ENCODE peak calls at places on chromosome 20, in six cellular contexts. D, S, M, Y, B and L are unnamed samples. For H3K9me3, the result is how much of the 10 kb centered on the place peaks cover.

GRCh38 chr20:46720776-46721425 is 11.5 kb downstream of the SLC2A10 start:
- DNase-seq in Y (no peak), M (no peak), D (no peak), B (no peak), S (no peak), L (no peak)

GRCh38 chr20:47320990-47321805 is 35.3 kb downstream of the ZMYND8 start:
- DNase-seq in D (no peak), B (no peak), M (no peak), Y (no peak), S (no peak), L (no peak)

GRCh38 chr20:53736757-53737403 is 143.2 kb upstream of the ZNF217 start:
- DNase-seq in M (no peak), D (no peak), B (no peak), S (no peak), Y (no peak), L (no peak)

GRCh38 chr20:10861619-10862018 is 187.8 kb upstream of the JAG1 start:
- DNase-seq in S (no peak), M (no peak), Y (no peak), B (no peak), D (no peak), L (no peak)

GRCh38 chr20:24631173-24631505 is 161.7 kb downstream of the SYNDIG1 start:
- DNase-seq in M (no peak), D (no peak), B (no peak), Y (no peak), S (no peak), L (no peak)

GRCh38 chr20:13638162-13638495 is 603 bp downstream of the TASP1 start:
- DNase-seq in S (no peak), M (no peak), B (no peak), Y (no peak), D (no peak), L (no peak)

GRCh38 chr20:19265646-19266374 is 53.4 kb downstream of the SLC24A3 start:
- DNase-seq in M (no peak), D (no peak), S (no peak), Y (no peak), B (no peak), L (no peak)

GRCh38 chr20:50506270-50506579 is 4.0 kb upstream of the PTPN1 start:
- DNase-seq in S (no peak), Y (no peak), M (no peak), D (peak), B (no peak), L (no peak)

GRCh38 chr20:36919715-36920333 is 31.7 kb downstream of the SAMHD1 start:
- DNase-seq in S (no peak), B (no peak), Y (no peak), D (no peak), M (peak), L (no peak)

GRCh38 chr20:45179166-45179565 is 4.5 kb downstream of the PI3 start:
- DNase-seq in D (no peak), M (no peak), Y (no peak), B (no peak), S (no peak), L (peak)

GRCh38 chr20:33732166-33732970 is 572 bp downstream of the ZNF341 start:
- DNase-seq in S (peak), B (peak), Y (peak), D (peak), M (peak), L (peak)

GRCh38 chr20:48787861-48788375 is 39.9 kb downstream of the PREX1 start:
- DNase-seq in B (no peak), D (peak), M (no peak), Y (peak), S (no peak), L (peak)

GRCh38 chr20:5470943-5471342 is 154.2 kb upstream of the PROKR2 start:
- DNase-seq in M (no peak), B (no peak), D (no peak), S (no peak), Y (no peak), L (no peak)

GRCh38 chr20:5689451-5689850 is 60.8 kb upstream of the SHLD1 start:
- DNase-seq in S (no peak), B (no peak), M (no peak), D (no peak), Y (no peak), L (no peak)

GRCh38 chr20:11054266-11055025 is 380.6 kb upstream of the JAG1 start:
- DNase-seq in B (no peak), M (no peak), Y (no peak), S (no peak), D (no peak), L (no peak)

GRCh38 chr20:5864873-5865582 is 85.3 kb downstream of the TRMT6 start:
- DNase-seq in B (peak), D (no peak), Y (no peak), M (no peak), S (no peak), L (no peak)

GRCh38 chr20:63434599-63435378 is 37.7 kb downstream of the KCNQ2 start:
- DNase-seq in Y (no peak), B (no peak), S (peak), D (no peak), M (peak), L (peak)

GRCh38 chr20:37344506-37345338 is 1.2 kb upstream of the SRC start:
- DNase-seq in M (no peak), S (no peak), B (no peak), D (peak), Y (peak), L (no peak)

GRCh38 chr20:18132663-18133062 is 5.0 kb upstream of the KAT14 start:
- DNase-seq in B (no peak), M (no peak), Y (no peak), D (no peak), S (no peak), L (no peak)

GRCh38 chr20:4138056-4138455 is 122.7 kb upstream of the RNF24 start:
- DNase-seq in B (no peak), S (no peak), M (no peak), Y (no peak), D (no peak), L (no peak)

GRCh38 chr20:44750081-44750805 is 4.6 kb downstream of the KCNK15 start:
- DNase-seq in Y (peak), M (no peak), D (no peak), S (no peak), B (no peak), L (no peak)

GRCh38 chr20:20972490-20972889 is 133.7 kb downstream of the LINC00237 start:
- DNase-seq in S (no peak), M (no peak), B (no peak), Y (no peak), D (no peak), L (no peak)

GRCh38 chr20:21433329-21433890 is 36.1 kb upstream of the NKX2-4 start:
- DNase-seq in S (no peak), B (no peak), M (no peak), Y (no peak), D (no peak), L (no peak)

GRCh38 chr20:63315982-63316491 is 23.1 kb downstream of the COL20A1 start:
- DNase-seq in S (peak), D (peak), Y (no peak), B (peak), M (no peak), L (peak)

DNA sequence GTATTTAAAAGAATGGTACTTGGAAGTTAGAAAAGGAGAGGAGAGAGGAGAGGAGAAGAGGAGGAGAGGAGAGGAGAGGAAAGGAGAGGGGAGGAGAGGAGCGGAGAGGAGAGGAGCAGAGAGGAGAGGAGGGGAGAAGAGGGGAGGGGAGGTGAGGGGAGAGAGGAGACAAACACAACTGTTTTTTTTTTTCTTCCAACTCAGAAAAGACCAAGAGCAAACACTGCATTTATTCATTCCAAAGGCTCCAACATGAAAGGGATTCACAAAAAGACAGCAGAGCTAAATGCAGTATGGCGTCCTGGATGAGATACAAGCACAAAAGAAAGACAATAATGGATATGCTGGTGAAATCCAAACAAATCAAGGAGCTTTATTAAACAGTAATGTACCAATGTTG is 204.8 kb downstream of the CBLN4 start:
- DNase-seq in S (no peak), D (no peak), Y (no peak), B (no peak), M (no peak), L (no peak)
- H3K9me3 ChIP-seq in S (under half), D (under half), Y (under half), B (under half), M (under half), L (under half)

GRCh38 chr20:31256959-31257358 is 505 bp upstream of the DEFB115 start:
- DNase-seq in B (no peak), S (no peak), D (no peak), Y (no peak), M (no peak), L (no peak)
- H3K9me3 ChIP-seq in B (under half), S (under half), D (under half), Y (under half), M (under half), L (under half)

GRCh38 chr20:58483051-58483450 is 32.1 kb downstream of the APCDD1L start:
- DNase-seq in Y (no peak), S (no peak), D (no peak), M (no peak), B (no peak), L (no peak)
- H3K9me3 ChIP-seq in Y (under half), S (under half), D (under half), M (under half), B (under half), L (under half)

DNA sequence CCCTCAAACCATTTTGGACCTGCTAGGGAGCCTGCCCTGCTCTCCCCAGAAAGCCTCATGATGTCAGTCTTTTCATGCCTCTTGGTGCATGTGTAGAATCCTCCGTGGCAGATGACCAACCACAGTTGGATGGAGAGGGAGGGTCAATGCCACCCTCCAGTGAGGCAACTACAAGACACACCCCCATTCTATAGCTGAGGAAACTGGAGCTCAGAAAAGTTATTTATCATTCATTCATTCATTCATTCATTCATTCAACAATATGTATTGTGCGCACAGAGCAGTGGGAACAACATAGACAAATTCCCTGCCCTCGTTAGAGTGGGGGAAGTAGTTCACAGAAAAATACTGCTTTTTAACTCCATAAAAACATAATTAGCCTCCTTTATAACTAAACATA is 16.8 kb downstream of the SNRPB start:
- DNase-seq in B (no peak), S (no peak), Y (no peak), D (no peak), M (no peak), L (no peak)
- H3K9me3 ChIP-seq in B (under half), S (under half), Y (under half), D (under half), M (under half), L (under half)

DNA sequence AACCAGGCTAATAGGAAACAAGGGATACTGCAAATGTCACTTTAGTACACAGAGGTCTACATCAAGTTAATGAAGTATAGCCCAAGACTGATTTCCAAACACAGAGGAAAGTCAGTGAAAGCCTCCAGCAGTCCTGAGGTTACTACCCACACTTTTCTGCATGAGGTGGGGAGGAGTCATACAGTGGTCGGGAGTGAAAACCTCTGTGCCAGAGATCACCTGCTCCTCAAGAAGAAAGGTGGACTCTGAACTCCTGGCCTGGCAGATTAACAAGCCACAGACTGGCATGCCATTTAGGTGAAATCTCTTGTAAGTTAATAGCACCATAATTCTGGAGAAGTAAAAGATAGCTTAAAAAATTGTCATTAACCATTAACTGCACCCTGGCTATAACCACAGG is 125.1 kb upstream of the LAMP5 start:
- DNase-seq in S (no peak), D (no peak), M (no peak), Y (no peak), B (no peak), L (no peak)
- H3K9me3 ChIP-seq in S (under half), D (under half), M (under half), Y (under half), B (under half), L (under half)

GRCh38 chr20:60598528-60598927 is 640.3 kb downstream of the CDH26 start:
- DNase-seq in M (no peak), Y (no peak), S (no peak), D (no peak), B (no peak), L (no peak)
- H3K9me3 ChIP-seq in M (under half), Y (under half), S (under half), D (under half), B (under half), L (under half)

GRCh38 chr20:35226126-35226774 is at the start of gene MMP24:
- DNase-seq in S (no peak), M (no peak), Y (no peak), D (no peak), B (no peak), L (no peak)
- H3K9me3 ChIP-seq in S (under half), M (under half), Y (under half), D (under half), B (under half), L (under half)

GRCh38 chr20:30922129-30922528 is 335.3 kb upstream of the DEFB115 start:
- DNase-seq in Y (peak), B (no peak), D (no peak), S (no peak), M (no peak), L (no peak)
- H3K9me3 ChIP-seq in Y (under half), B (under half), D (under half), S (under half), M (under half), L (under half)

DNA sequence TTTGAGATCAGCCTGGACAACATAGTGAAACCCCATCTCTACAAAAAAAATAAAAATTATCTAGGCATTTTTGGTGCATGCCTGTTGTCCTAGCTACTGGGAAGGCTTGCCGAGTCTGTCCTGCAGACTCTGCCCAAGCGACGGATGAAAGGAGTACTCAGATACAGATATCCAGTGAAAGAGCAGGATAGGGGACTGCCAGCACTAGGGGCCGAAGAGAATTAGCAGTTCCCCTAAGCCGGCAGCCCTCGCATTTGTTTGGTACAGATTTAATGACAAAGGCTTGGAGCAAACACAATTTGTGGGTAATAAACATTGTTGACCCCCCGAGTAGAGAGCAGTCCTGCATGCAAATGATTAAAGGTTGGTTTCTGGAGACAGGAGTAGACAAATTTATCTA is 5.4 kb upstream of the TBC1D20 start:
- DNase-seq in Y (no peak), D (no peak), B (no peak), M (no peak), S (no peak), L (no peak)
- H3K9me3 ChIP-seq in Y (under half), D (under half), B (under half), M (under half), S (under half), L (under half)

DNA sequence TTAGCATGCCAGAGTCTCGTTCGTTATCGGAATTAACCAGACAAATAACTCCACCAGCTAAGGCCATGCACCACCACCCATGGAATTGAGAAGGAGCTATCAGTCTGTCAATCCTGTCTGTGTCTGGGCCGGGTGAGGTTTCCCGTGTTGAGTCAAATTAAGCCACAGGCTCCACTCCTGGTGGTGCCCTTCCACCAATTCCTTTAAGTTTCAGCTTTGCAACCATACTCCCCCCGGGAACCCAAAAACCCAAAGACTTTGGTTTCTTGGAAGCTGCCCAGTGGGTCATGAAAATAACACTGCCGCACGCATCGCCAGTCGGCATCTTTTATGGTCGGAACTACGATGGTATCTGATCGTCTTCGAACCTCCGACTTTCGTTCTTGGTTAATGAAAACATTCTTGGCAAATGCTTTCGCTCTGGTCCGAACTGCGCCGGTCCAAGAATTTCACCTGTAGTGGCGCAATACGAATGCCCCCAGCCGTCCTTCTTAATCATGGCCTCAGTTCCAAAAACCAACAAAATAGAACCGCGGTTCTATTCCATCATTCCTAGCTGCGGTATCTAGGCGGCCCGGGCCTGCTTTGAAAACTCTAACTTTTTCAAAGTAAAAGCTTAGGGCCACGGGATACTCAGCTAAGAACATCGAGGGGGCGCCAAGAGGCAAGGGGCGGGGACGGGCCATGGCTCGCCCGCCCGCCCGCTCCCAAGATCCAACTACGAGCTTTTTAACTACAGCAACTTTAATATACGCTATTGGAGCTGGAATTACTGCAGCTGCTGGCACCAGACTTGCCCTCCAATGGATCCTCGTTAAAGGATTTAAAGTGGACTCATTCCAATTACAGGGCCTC is 1958.5 kb upstream of the DEFB115 start:
- DNase-seq in M (no peak), B (no peak), Y (no peak), D (peak), S (no peak), L (no peak)
- H3K9me3 ChIP-seq in M (under half), B (under half), Y (under half), D (under half), S (under half), L (under half)